ENCODE peak calls at places on chromosomes 13 and 19, in ten cellular contexts. X, Z, J, W, O, S, R, G, B and H are unnamed samples.

GRCh38 chr13:30806784-30807183 is 71.4 kb downstream of the ALOX5AP start:
- DNase-seq in Z (no peak), S (no peak), B (no peak), G (no peak), X (peak), W (no peak), R (no peak), J (peak), O (peak), H (no peak)

GRCh38 chr13:79485014-79485441 is 4.1 kb downstream of the NDFIP2 start:
- DNase-seq in X (peak), R (peak), B (no peak), W (no peak), J (peak), Z (no peak), S (no peak), O (peak), G (no peak), H (no peak)

GRCh38 chr19:45771331-45771933 is 2.4 kb upstream of the SIX5 start:
- DNase-seq in W (no peak), R (no peak), Z (no peak), X (no peak), G (peak), O (no peak), J (no peak), S (no peak), B (no peak), H (no peak)

GRCh38 chr19:482186-483041 is 13.9 kb upstream of the MADCAM1 start:
- DNase-seq in O (no peak), X (no peak), J (no peak), B (no peak), S (no peak), R (no peak), G (no peak), Z (no peak), W (no peak), H (no peak)

GRCh38 chr13:39786091-39786490 is 130.6 kb downstream of the COG6 start:
- DNase-seq in B (no peak), R (no peak), S (no peak), Z (no peak), J (no peak), O (no peak), W (no peak), G (no peak), X (no peak), H (no peak)

GRCh38 chr13:98171806-98172569 is 5.1 kb downstream of the RNF113B start:
- DNase-seq in O (no peak), W (no peak), B (no peak), J (no peak), S (no peak), X (peak), R (no peak), G (peak), Z (no peak), H (no peak)

GRCh38 chr19:4742717-4743646 is 19.3 kb upstream of the DPP9 start:
- DNase-seq in J (no peak), G (no peak), R (no peak), Z (no peak), O (no peak), S (no peak), W (no peak), X (no peak), B (no peak), H (no peak)

GRCh38 chr19:1935484-1936208 is 5.3 kb upstream of the CSNK1G2 start:
- DNase-seq in G (no peak), R (peak), S (no peak), O (no peak), B (no peak), W (no peak), X (peak), Z (no peak), J (no peak), H (no peak)

GRCh38 chr13:70432276-70432805 is 324.1 kb upstream of the KLHL1 start:
- DNase-seq in B (no peak), R (no peak), J (no peak), S (no peak), Z (no peak), X (no peak), G (no peak), O (no peak), W (no peak), H (no peak)

GRCh38 chr19:10977773-10978155 is 16.9 kb downstream of the SMARCA4 start:
- DNase-seq in O (no peak), J (no peak), G (no peak), B (no peak), R (no peak), X (no peak), Z (no peak), W (no peak), S (no peak), H (no peak)

GRCh38 chr13:33606692-33607091 is 211.3 kb upstream of the RFC3 start:
- DNase-seq in O (no peak), B (no peak), X (no peak), J (peak), Z (no peak), R (no peak), G (no peak), S (no peak), W (no peak), H (no peak)

DNA sequence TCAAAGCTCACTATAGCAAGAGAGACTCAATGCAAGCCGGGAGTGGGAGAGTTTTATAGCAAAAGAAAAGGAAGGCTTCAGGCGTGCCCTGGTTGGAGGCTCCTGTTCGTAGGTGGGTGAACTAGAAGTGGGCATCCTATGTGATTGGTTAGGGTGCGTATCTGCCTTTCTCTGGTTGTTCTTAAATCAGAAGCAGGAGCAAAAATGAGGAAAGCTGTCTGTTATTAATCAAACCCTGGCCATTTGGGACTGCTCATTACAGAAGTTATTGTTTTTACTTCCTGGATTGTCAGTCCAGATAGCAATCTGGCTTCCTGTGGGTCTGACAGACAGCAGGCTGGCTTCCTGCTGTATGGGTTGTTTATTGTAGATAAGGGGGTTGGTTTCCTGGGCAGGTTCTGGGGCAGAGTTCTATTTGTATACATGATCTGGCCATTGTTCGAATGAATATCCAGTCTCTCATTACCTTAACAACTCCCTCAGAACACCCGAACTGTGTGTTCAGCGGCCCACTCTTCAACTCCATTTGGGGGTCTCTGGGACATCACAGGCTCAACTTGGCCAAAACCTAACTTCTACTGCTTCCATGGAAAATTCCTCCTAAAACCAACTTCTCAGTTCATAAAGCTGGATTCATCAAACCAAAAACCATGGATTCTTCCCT is 1.6 kb downstream of the ZNF792 start:
- DNase-seq in B (no peak), S (no peak), O (no peak), W (no peak), X (peak), J (no peak), Z (no peak), G (no peak), R (peak), H (no peak)
- H3K4me3 ChIP-seq in B (peak), S (peak), O (peak), W (peak), X (peak), J (peak), Z (peak), G (peak), R (peak), H (peak)

GRCh38 chr13:96018135-96018534 is 35.1 kb downstream of the UGGT2 start:
- DNase-seq in Z (no peak), B (no peak), G (no peak), W (no peak), R (no peak), S (no peak), O (no peak), X (no peak), J (no peak), H (no peak)

GRCh38 chr13:96020941-96021340 is 32.3 kb downstream of the UGGT2 start:
- DNase-seq in O (no peak), B (no peak), R (peak), W (no peak), G (no peak), Z (no peak), X (no peak), S (no peak), J (no peak), H (no peak)

GRCh38 chr13:96025283-96025682 is 27.9 kb downstream of the UGGT2 start:
- DNase-seq in O (no peak), R (no peak), W (no peak), B (no peak), Z (no peak), S (no peak), G (no peak), X (peak), J (no peak), H (no peak)

DNA sequence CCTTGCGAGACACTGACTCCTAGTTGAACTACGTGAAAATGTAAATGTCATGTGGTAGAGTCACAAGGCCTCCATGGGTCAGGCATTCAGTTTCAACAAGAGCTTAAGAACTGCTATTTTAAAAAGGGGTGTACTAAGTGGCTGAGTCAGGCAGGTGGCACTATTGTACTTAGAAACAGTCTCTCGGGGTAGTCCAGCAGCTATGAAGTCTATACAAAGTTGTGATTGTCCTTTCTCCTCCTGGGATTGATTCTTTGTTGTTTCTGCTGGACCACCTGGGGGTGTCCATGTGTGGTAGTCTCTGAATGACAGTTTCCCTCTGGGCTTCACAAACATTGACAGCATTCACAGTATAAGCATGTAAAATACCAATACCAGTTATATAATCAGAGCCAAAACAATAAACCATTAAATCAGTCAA is 33.0 kb downstream of the UGGT2 start:
- DNase-seq in Z (no peak), B (no peak), W (no peak), S (no peak), X (peak), R (peak), J (peak), G (no peak), O (peak), H (peak)
- TF ChIP-seq CTCF in Z (peak), B (peak), W (peak), S (peak), X (peak), R (peak), J (peak), G (peak), O (peak), H (peak)

GRCh38 chr19:58279925-58280316 is 1.2 kb downstream of the ZNF8 start:
- DNase-seq in R (no peak), O (no peak), W (no peak), G (no peak), B (no peak), S (no peak), Z (no peak), X (no peak), J (no peak), H (no peak)
- H3K4me3 ChIP-seq in R (peak), O (peak), W (peak), G (peak), B (peak), S (peak), Z (peak), X (peak), J (peak), H (peak)

DNA sequence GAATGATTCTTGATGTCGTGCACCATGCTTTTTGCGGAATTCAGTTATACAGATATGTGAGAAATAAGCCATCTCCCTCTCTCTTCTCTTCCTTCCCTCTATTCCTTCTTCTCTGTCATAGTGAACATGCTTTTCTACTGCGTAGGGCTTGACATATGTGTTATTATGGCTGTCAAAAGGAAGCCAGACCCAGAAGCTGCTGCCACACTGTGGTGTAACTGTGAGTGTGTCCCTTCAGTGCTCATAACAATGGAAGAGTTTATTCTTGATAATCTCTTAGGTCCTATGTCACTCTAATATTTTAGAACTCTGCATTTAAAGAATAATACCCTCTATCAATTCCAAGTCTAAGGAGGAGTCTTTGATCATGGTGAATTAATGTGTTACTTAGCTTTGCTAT is 208.9 kb upstream of the TMTC4 start:
- DNase-seq in Z (no peak), B (no peak), O (no peak), J (no peak), G (no peak), S (no peak), X (no peak), W (no peak), R (peak), H (no peak)
- TF ChIP-seq CTCF in Z (no peak), B (no peak), O (no peak), J (no peak), G (no peak), S (no peak), X (no peak), W (peak), R (peak), H (no peak)

DNA sequence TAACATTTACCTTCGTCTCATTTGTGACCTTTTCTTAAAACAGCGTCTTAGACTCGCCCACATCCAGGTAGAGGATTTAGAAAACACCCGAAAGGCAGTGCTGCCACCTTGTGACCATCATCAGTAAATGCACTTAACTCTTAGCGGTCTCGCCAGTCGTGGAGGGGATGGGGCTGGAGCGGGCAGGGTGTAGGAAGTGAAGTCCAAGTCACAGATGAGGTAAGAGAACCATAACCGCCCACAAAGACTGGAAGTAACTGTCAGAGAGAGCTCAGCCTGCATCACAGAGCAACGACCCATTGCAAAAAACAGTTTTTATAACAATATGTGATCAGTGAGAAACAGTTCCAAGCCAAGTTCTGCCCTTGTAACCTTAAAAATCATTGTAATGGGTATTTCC is 10.7 kb upstream of the CEACAM3 start:
- DNase-seq in X (peak), O (peak), G (no peak), J (peak), Z (no peak), R (peak), W (peak), S (no peak), B (peak), H (peak)
- H3K4me3 ChIP-seq in X (no peak), O (no peak), G (no peak), J (no peak), Z (no peak), R (no peak), W (no peak), S (no peak), B (no peak), H (no peak)

GRCh38 chr13:58051807-58052375 is 420.3 kb downstream of the PCDH17 start:
- DNase-seq in S (no peak), W (no peak), Z (no peak), J (no peak), R (no peak), X (no peak), O (no peak), B (no peak), G (no peak), H (no peak)

GRCh38 chr13:58059624-58060023 is 428.1 kb downstream of the PCDH17 start:
- DNase-seq in J (no peak), G (no peak), W (no peak), R (no peak), S (no peak), Z (no peak), O (no peak), B (no peak), X (no peak), H (no peak)

GRCh38 chr13:58056411-58056810 is 424.9 kb downstream of the PCDH17 start:
- DNase-seq in S (no peak), W (no peak), G (no peak), O (no peak), Z (no peak), R (no peak), X (no peak), J (no peak), B (no peak), H (no peak)
- TF ChIP-seq CTCF in S (no peak), W (no peak), G (no peak), O (no peak), Z (no peak), R (no peak), X (no peak), J (no peak), B (no peak), H (no peak)